ENCODE peak calls at places on chromosomes 7 and 10, in five cellular contexts. K is CD8-positive, alpha-beta T cell; D is ovary; E is uterus; H is hepatocyte. T is an unnamed sample.

GRCh38 chr7:87574630-87575029 is 26.1 kb downstream of the ABCB1 start:
- DNase-seq in H (peak), K (no peak), D (no peak), E (no peak), T (no peak)

GRCh38 chr7:44045226-44046014 is 918 bp downstream of the DBNL start:
- DNase-seq in E (no peak), D (no peak), K (no peak), H (no peak), T (peak)

GRCh38 chr7:140719711-140720110 is 23.2 kb downstream of the NDUFB2 start:
- DNase-seq in K (no peak), E (no peak), D (no peak), H (no peak), T (no peak)

GRCh38 chr7:22845221-22845844 is 22.7 kb upstream of the TOMM7 start:
- DNase-seq in D (no peak), K (no peak), E (no peak), H (no peak), T (no peak)

GRCh38 chr7:2203551-2204300 is 29.0 kb downstream of the MAD1L1 start:
- DNase-seq in H (peak), E (peak), D (peak), K (no peak), T (peak)

GRCh38 chr7:102096706-102097427 is 189.8 kb upstream of the SH2B2 start:
- DNase-seq in H (peak), K (peak), E (no peak), D (no peak), T (peak)

GRCh38 chr10:93218386-93218785 is 144.7 kb downstream of the CYP26A1 start:
- DNase-seq in H (no peak), E (no peak), D (no peak), K (no peak), T (no peak)

GRCh38 chr10:11830836-11831519 is 7.8 kb downstream of the PROSER2 start:
- DNase-seq in D (no peak), E (no peak), H (peak), K (no peak), T (no peak)

GRCh38 chr7:70569335-70569819 is 562.6 kb upstream of the GALNT17 start:
- DNase-seq in H (no peak), K (no peak), D (no peak), E (no peak), T (no peak)

GRCh38 chr7:8190121-8190895 is 71.7 kb downstream of the ICA1 start:
- DNase-seq in E (peak), H (peak), K (peak), D (peak), T (no peak)

GRCh38 chr10:26567349-26567721 is 129.2 kb downstream of the APBB1IP start:
- DNase-seq in K (no peak), H (no peak), E (no peak), D (no peak), T (no peak)

GRCh38 chr10:308572-309085 is 173.4 kb downstream of the ZMYND11 start:
- DNase-seq in D (no peak), E (no peak), K (no peak), H (peak), T (no peak)

DNA sequence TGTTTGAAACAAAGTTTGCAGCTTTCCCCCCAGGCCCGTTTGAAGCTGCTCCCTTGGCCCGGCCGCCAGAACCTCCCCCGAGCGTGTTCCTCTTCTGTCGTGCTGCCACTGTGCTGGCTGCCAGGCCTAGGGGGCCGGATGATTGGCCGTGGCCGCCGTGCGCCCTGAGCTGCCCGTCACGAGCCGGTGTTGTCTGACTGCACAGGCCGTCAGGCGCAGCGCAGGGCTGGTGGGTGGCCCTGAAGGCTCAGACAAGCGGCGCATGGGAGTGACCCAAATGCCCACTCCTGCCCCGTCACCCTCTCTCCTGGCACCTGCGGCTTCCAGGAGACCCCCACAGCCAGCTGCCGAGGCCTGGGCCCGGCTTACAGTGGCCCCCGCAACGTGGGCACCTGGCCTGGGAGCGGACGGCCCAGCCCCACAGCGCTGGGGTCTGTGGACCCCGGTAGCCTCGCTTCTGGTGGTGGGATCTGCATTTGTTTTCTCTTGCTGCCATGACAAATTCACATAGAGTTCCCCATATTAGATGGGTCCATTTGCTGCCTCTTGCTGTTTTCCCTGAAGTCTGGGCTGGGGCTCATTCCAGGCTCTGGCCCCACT is 13.1 kb downstream of the JAKMIP3 start:
- DNase-seq in K (peak), D (no peak), E (no peak), H (peak), T (peak)
- TF ChIP-seq CTCF in K (no peak), D (no peak), E (no peak), H (no peak), T (no peak)

GRCh38 chr7:149864751-149865150 is 9.0 kb upstream of the ATP6V0E2 start:
- DNase-seq in E (no peak), K (no peak), D (no peak), H (no peak), T (no peak)
- H3K4me3 ChIP-seq in E (no peak), K (peak), D (no peak), H (no peak), T (no peak)

GRCh38 chr10:97570146-97570788 is 2.3 kb upstream of the ANKRD2 start:
- DNase-seq in D (no peak), K (no peak), E (no peak), H (no peak), T (no peak)
- H3K27ac ChIP-seq in D (no peak), K (no peak), E (no peak), H (no peak), T (no peak)

DNA sequence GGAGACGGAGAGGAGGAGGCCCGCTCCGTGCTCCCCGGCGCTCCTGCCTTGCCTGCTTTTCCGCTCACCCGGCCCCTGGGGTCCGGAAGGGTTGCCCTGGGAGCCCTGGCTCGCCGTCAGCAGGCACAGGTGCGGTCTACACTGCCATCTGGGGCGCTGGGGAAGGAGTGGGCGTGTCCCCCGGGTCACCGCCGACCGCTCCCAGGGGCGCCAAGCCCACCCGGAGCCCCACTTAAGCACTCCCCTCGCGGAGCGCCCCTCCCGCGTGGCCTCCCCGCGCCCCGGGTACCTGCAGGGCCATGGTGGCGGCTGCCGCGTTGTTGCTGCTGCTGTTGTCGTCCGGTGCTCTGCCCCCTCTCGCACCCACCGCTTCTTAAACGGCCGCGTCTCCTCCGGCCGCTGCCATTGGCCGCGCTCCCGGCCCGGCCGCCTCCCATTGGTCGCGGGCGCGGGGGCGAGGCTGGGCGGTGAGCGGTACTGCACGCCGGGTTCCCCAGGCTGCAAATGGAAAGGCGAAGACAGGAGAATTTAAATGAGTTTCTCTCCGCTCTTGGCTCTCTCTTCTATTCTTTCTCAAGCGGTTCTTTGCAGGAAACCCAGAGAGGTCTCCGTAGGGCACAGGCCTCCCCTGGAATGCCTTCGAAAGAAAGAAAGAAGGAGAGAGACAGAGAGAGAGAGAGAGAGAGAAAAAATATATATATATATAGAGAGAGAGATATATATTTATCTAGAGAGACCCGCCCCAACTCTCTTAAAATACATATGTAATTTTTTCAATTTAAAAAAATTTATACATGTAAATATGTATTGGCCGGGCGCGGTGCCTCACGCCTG is at the start of gene ACBD7:
- DNase-seq in D (peak), E (peak), H (peak), K (peak), T (peak)
- TF ChIP-seq CTCF in D (peak), E (peak), H (no peak), K (peak), T (peak)

GRCh38 chr7:96188623-96188991 is 133.3 kb downstream of the SLC25A13 start:
- DNase-seq in D (no peak), K (no peak), H (no peak), E (no peak), T (no peak)
- H3K4me3 ChIP-seq in D (peak), K (no peak), H (no peak), E (no peak), T (no peak)

DNA sequence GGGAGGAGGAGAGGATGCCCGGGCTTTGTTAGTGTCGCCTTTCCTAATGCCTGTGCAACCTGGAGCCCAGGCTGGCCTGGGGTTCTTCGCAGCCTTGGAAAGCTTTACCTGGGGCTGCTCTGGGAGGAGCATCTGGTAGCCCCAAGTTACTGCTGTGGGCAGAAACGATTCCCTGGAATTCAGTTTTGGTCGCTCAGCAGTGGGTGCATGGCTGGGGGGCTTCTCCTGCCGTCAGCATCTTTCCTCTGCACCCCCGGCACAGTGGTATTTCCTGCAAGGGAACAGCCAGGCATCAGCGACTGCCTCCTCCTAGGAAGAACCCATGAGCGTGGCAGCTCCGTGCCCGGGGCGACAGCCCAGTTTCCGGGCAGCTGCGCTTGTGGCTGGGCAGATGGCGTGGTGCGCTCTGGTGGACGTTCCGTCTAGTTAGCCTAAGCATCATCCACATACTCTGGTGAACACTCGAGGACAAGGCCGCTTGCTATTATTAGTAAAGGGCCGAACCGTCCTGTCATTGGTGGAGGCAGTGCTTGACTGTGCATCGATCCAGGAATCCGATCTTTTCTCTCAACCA is 107.0 kb upstream of the BTBD16 start:
- DNase-seq in H (peak), D (no peak), E (no peak), K (no peak), T (peak)
- H3K27ac ChIP-seq in H (peak), D (no peak), E (no peak), K (no peak), T (no peak)

GRCh38 chr10:22003111-22003963 is at the start of gene DNAJC1:
- DNase-seq in K (peak), H (peak), E (peak), D (peak), T (peak)
- TF ChIP-seq CTCF in K (no peak), H (no peak), E (no peak), D (peak), T (no peak)

DNA sequence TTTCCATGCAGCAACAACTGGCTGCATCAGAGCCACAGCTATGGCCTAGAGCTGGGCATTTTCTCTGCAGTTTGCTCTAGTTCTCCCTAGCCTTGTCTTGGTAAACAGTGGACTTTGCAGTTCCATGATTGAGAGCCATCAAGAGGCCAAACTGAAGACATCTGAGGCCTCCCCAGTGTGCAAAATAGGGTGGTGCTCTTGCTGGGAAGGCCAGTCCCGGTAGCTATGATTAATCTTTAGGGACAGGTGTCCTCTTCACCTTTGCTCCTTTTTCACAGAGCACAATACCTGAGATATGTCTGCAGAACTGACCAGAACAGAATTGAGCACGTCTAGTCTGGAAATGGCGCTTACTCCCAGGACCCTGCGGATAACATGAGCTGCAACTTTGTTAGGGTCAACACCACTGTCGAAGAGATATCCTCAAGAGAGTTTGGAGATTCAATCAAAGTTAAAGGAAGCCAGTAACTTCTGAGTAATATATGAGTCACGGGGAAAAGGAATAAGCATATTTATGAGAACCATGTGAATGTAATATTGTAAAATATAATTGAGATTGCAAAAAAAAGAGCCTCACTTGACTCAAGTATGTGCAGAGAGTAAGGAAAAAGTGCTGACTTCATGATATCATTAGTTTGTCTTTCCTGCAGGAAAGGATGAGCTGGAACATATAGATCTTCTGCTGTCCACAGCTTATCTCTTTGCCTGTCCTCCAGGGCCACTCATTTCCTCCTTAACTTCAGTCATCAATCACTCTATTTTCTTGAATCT is 76.7 kb downstream of the ANK3 start:
- DNase-seq in E (no peak), K (no peak), D (no peak), H (no peak), T (no peak)
- H3K4me3 ChIP-seq in E (no peak), K (no peak), D (no peak), H (no peak), T (no peak)

GRCh38 chr10:33107953-33108352 is 149.9 kb upstream of the ITGB1 start:
- DNase-seq in K (no peak), D (no peak), H (no peak), E (no peak), T (no peak)

GRCh38 chr10:33103980-33104379 is 145.9 kb upstream of the ITGB1 start:
- DNase-seq in D (no peak), E (no peak), K (no peak), H (no peak), T (no peak)

GRCh38 chr10:33109384-33109783 is 151.4 kb upstream of the ITGB1 start:
- DNase-seq in K (no peak), H (no peak), D (no peak), E (no peak), T (no peak)

GRCh38 chr10:33109788-33110469 is 151.9 kb upstream of the ITGB1 start:
- DNase-seq in H (no peak), D (no peak), E (no peak), K (no peak), T (no peak)

DNA sequence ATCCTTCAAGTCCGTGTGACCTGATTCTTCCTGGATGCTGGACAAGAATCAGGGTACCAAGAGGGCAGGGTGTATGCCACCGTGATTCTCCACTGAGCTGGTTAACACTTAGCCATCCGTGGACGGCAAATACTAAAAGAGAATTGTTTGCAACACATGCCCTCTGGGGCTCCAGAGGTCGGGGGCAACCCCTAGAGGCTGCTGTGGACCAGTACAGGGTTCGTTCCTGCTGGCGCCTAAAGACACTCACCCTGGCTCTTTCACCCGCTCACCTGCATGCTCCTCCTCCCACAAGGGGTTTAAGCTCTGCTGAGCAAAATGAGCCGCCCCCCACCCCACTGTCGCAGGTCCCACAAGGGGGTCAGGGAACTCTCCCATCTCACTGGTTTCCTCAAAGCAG is 148.7 kb upstream of the ITGB1 start:
- DNase-seq in H (no peak), E (no peak), K (no peak), D (no peak), T (peak)
- H3K27ac ChIP-seq in H (no peak), E (no peak), K (no peak), D (no peak), T (no peak)

DNA sequence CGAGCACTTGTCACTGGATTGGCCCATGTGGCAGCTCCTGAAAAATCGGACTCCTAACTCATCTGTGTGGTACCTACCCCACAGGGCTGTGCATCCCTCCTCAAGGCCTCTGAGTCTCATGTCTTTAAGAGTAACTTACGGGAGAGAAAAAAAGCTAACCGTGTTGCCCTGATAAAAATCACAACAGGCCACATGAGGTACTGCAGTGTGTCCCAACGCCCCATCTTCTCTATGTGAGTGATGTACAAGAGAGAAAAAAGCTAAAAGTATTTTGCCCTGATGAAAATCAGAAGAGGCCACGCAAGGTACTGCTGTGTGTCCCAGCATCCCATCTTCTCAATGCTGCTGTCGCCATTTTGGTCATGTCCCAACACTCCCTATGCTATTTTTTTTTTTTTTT is 41.2 kb upstream of the ADRB1 start:
- DNase-seq in D (no peak), H (no peak), K (no peak), E (no peak), T (no peak)
- TF ChIP-seq CTCF in D (no peak), H (no peak), K (no peak), E (no peak), T (no peak)